ENCODE peak calls at places on chromosome X, in seven cellular contexts. Z is HepG2; I is CD8-positive, alpha-beta T cell; N is cardiac muscle cell; M is spleen; H is testis; B is thoracic aorta. R is an unnamed sample.

GRCh38 chrX:113157496-113157895 is 316.9 kb upstream of the AMOT start:
- DNase-seq in Z (no peak), I (no peak), N (no peak), M (no peak), H (no peak), B (no peak), R (no peak)

GRCh38 chrX:132226169-132226568 is 6.9 kb upstream of the RAP2C start:
- DNase-seq in Z (no peak), I (no peak), N (peak; percentile 35), M (no peak), H (no peak), B (no peak), R (no peak)

GRCh38 chrX:27600686-27601085 is 10.5 kb downstream of the DCAF8L2 start:
- DNase-seq in Z (no peak), I (no peak), N (no peak), M (no peak), H (no peak), B (no peak), R (no peak)

GRCh38 chrX:85627363-85627762 is 247.9 kb upstream of the POF1B start:
- DNase-seq in Z (no peak), I (no peak), N (no peak), M (no peak), H (no peak), B (no peak), R (no peak)

GRCh38 chrX:44183329-44183728 is 160.1 kb downstream of the EFHC2 start:
- DNase-seq in Z (no peak), I (no peak), N (no peak), M (no peak), H (no peak), B (no peak), R (peak; percentile 0)

GRCh38 chrX:71096702-71097032 is 1.0 kb downstream of the FOXO4 start:
- DNase-seq in Z (no peak), I (no peak), N (no peak), M (no peak), H (no peak), B (no peak), R (no peak)

GRCh38 chrX:123277347-123277746 is 93.3 kb downstream of the GRIA3 start:
- DNase-seq in Z (no peak), I (no peak), N (no peak), M (no peak), H (no peak), B (no peak), R (no peak)

GRCh38 chrX:138519296-138519695 is 192.2 kb downstream of the FGF13 start:
- DNase-seq in Z (no peak), I (no peak), N (no peak), M (no peak), H (no peak), B (no peak), R (no peak)

GRCh38 chrX:31301941-31302340 is 230.1 kb upstream of the FTHL17 start:
- DNase-seq in Z (no peak), I (no peak), N (no peak), M (no peak), H (no peak), B (no peak), R (no peak)

GRCh38 chrX:85159644-85160043 is 83.9 kb downstream of the SATL1 start:
- DNase-seq in Z (no peak), I (no peak), N (no peak), M (peak; percentile 69), H (no peak), B (no peak), R (no peak)

GRCh38 chrX:22666441-22666840 is 333.3 kb upstream of the DDX53 start:
- DNase-seq in Z (peak; percentile 12), I (no peak), N (peak; percentile 60), M (no peak), H (peak; percentile 30), B (no peak), R (peak; percentile 1)

GRCh38 chrX:150483576-150483975 is 84.8 kb upstream of the MTM1 start:
- DNase-seq in Z (no peak), I (no peak), N (no peak), M (no peak), H (no peak), B (no peak), R (no peak)

GRCh38 chrX:47556045-47556623 is 4.9 kb upstream of the ARAF start:
- DNase-seq in Z (no peak), I (peak; percentile 86), N (peak; percentile 96), M (peak; percentile 94), H (peak; percentile 95), B (peak; percentile 73), R (peak; percentile 93)

GRCh38 chrX:57929373-57929772 is 19.1 kb upstream of the ZXDA start:
- DNase-seq in Z (peak; percentile 2), I (no peak), N (peak; percentile 49), M (no peak), H (no peak), B (no peak), R (peak; percentile 2)

GRCh38 chrX:44784241-44784640 is 59.6 kb upstream of the DUSP21 start:
- DNase-seq in Z (no peak), I (no peak), N (no peak), M (no peak), H (no peak), B (no peak), R (no peak)

GRCh38 chrX:100263650-100264049 is 146.4 kb downstream of the PCDH19 start:
- DNase-seq in Z (no peak), I (no peak), N (no peak), M (no peak), H (no peak), B (no peak), R (no peak)

GRCh38 chrX:112008724-112009123 is 73.9 kb downstream of the TRPC5 start:
- DNase-seq in Z (no peak), I (no peak), N (no peak), M (no peak), H (no peak), B (no peak), R (no peak)

GRCh38 chrX:125003746-125004446 is 315.8 kb upstream of the TEX13C start:
- DNase-seq in Z (no peak), I (no peak), N (no peak), M (no peak), H (no peak), B (no peak), R (no peak)

GRCh38 chrX:151227637-151228036 is 51.3 kb downstream of the GPR50 start:
- DNase-seq in Z (no peak), I (no peak), N (no peak), M (no peak), H (no peak), B (no peak), R (no peak)

GRCh38 chrX:12950851-12951589 is 23.9 kb upstream of the TMSB4X start:
- DNase-seq in Z (peak; percentile 26), I (peak; percentile 82), N (peak; percentile 29), M (peak; percentile 92), H (no peak), B (no peak), R (peak; percentile 39)

GRCh38 chrX:24306430-24306829 is 7.4 kb downstream of the SUPT20HL2 start:
- DNase-seq in Z (peak; percentile 21), I (no peak), N (peak; percentile 20), M (no peak), H (no peak), B (no peak), R (no peak)

DNA sequence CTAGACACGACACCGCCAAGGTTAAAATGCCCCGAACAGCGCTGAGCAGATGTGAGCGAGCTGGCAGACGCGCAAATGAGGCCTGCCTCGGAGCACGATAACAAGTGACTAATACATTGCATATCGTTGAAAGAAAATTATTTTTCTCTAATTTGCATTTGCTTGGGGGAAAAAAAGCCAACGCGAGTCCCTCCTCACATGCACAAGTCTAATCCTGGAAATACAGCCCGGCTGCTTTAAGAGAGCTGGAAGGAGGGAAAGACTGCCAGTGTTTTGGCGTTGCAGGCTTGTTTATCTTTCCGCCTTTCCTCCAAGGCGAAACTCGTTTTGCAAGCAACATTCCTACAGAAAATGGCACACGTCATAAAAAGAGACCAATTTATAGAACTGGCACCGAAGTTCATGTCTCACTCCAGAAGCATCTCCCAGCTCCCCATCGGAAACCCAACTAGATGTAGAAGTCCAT is 12.6 kb downstream of the BCOR start:
- DNase-seq in Z (no peak), I (no peak), N (peak; percentile 86), M (no peak), H (no peak), B (no peak), R (no peak)
- H3K4me3 ChIP-seq in Z (peak overlapping the region; percentile 10), I (no peak overlapping the region), N (no peak overlapping the region), M (no peak overlapping the region), H (no peak overlapping the region), B (peak overlapping the region; percentile 71), R (no peak overlapping the region)

DNA sequence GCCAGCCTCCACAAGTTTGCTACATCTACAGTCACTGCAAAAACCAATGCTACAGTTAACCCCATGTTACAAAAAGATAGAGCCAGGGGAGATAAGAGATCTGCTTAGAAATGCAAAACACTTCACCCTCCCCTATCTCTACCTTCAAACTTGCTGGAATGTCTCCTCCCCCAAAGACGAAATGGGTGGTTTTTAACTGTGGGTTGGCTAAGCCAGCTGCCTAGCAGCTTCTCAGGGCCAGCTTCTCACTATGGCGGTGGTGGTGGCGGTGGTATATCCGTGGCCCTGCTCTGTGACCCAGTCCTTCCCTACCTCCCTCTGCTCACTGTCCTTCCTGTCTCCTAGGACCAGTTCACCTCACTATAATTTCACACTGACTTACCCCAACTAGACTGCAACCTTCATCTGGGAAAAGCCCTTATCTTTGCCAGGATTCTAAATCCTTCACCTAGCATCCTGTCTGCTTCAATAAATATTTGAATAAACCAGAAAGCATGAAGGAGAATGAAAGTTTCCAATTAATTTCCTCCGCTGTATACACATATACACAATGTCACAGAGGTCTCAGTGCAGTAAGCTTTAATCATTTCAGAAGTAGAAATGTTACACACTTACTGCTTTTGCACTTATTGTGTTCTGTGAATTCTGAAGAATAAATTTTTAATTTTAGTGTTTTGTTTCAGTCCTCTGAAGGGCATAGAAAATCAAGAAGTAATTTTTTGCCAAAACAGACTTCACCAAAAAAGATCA is 46.3 kb downstream of the SH3KBP1 start:
- DNase-seq in Z (peak; percentile 1), I (no peak), N (no peak), M (no peak), H (no peak), B (no peak), R (peak; percentile 21)
- H3K4me1 ChIP-seq in Z (peaks cover 7% of the 10 kb centered on the region), I (peaks cover 23% of the 10 kb centered on the region), N (no peaks in the 10 kb centered on the region), M (peaks cover 23% of the 10 kb centered on the region), H (no peaks in the 10 kb centered on the region), B (no peaks in the 10 kb centered on the region), R (no peaks in the 10 kb centered on the region)

DNA sequence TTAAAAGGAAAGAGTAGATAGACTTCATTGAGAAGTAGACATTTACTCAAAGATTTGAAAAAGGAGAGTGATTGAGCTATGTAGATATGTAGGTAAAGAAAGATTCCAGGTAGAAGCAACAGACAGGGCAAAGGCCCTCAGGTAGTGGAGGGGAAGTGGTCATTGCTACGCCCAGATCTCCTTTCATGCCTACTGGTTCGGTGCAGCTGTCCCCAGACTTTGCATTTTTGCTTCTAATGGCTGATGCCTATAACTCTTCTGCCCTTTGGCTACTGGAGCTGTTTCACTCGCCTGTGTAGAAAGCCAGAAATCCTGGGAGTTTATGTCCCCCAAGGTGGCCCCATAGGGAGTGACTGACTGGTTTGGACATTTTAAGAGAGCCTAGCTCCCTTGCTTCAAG is 16.9 kb upstream of the ARMCX2 start:
- DNase-seq in Z (no peak), I (no peak), N (no peak), M (no peak), H (no peak), B (no peak), R (no peak)
- H3K4me3 ChIP-seq in Z (no peak overlapping the region), I (no peak overlapping the region), N (no peak overlapping the region), M (no peak overlapping the region), H (no peak overlapping the region), B (no peak overlapping the region), R (no peak overlapping the region)

DNA sequence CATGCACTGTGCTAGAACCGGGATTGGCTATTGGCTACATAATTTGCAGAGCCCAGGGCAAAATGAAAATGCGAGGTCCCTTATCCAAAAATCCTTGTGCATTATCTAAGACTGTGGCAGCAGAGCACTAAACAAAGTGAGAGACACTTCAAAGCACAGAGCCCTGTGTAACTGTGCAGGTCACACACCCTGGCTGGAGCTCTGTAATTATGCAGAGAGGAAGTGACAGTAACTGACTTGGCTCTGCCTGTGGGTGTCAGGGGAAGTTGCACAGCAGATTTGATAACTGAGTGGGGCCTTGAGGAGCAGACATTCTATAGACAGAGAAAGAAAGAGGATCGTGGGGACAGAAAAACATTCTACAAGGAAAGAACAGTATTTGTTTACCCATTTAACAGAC is 173.5 kb upstream of the FMR1 start:
- DNase-seq in Z (no peak), I (no peak), N (no peak), M (no peak), H (no peak), B (no peak), R (no peak)
- H3K4me1 ChIP-seq in Z (no peaks in the 10 kb centered on the region), I (no peaks in the 10 kb centered on the region), N (no peaks in the 10 kb centered on the region), M (no peaks in the 10 kb centered on the region), H (no peaks in the 10 kb centered on the region), B (no peaks in the 10 kb centered on the region), R (no peaks in the 10 kb centered on the region)